ENCODE peak calls at places on chromosomes 11 and 22, in six cellular contexts. J is IMR-90, O is mesenchymal stem cell, M is mesendoderm, V is trophoblast cell, G is H1. A is an unnamed sample.

GRCh38 chr11:4607111-4607510 is 920 bp downstream of the TRIM68 start:
- DNase-seq in J (peak; percentile 7), O (peak; percentile 10), M (no peak), V (no peak), G (no peak), A (no peak)

GRCh38 chr11:114179234-114179941 is 116.8 kb upstream of the NNMT start:
- DNase-seq in J (no peak), O (peak; percentile 92), M (no peak), V (no peak), G (no peak), A (no peak)

GRCh38 chr22:42208362-42208761 is 62.1 kb downstream of the TCF20 start:
- DNase-seq in J (no peak), O (no peak), M (no peak), V (no peak), G (no peak), A (no peak)

GRCh38 chr22:49976439-49977175 is 16.0 kb downstream of the PIM3 start:
- DNase-seq in J (no peak), O (no peak), M (no peak), V (peak; percentile 21), G (no peak), A (no peak)

GRCh38 chr11:119181677-119182412 is 3.4 kb upstream of the NHERF4 start:
- DNase-seq in J (no peak), O (no peak), M (no peak), V (no peak), G (no peak), A (no peak)

GRCh38 chr11:64251986-64252837 is 882 bp downstream of the PLCB3 start:
- DNase-seq in J (no peak), O (peak; percentile 51), M (peak; percentile 54), V (no peak), G (no peak), A (no peak)

GRCh38 chr11:83172551-83172950 is 15.6 kb downstream of the PCF11 start:
- DNase-seq in J (no peak), O (no peak), M (no peak), V (no peak), G (no peak), A (no peak)

GRCh38 chr11:91871791-91872190 is 352.8 kb upstream of the FAT3 start:
- DNase-seq in J (no peak), O (peak; percentile 13), M (no peak), V (no peak), G (no peak), A (no peak)

GRCh38 chr22:33722817-33723216 is 197.5 kb downstream of the LARGE1 start:
- DNase-seq in J (no peak), O (no peak), M (no peak), V (no peak), G (no peak), A (peak; percentile 31)

GRCh38 chr22:22346401-22347107 is 102.0 kb downstream of the VPREB1 start:
- DNase-seq in J (no peak), O (no peak), M (no peak), V (no peak), G (no peak), A (no peak)

GRCh38 chr22:37187552-37187890 is 526 bp downstream of the C1QTNF6 start:
- DNase-seq in J (peak; percentile 37), O (peak; percentile 78), M (peak; percentile 45), V (no peak), G (no peak), A (no peak)

GRCh38 chr22:17077255-17077654 is 7.5 kb upstream of the IL17RA start:
- DNase-seq in J (peak; percentile 88), O (peak; percentile 37), M (no peak), V (peak; percentile 22), G (no peak), A (no peak)

GRCh38 chr11:69588270-69588669 is 52.7 kb upstream of the CCND1 start:
- DNase-seq in J (peak; percentile 87), O (peak; percentile 58), M (no peak), V (peak; percentile 33), G (no peak), A (no peak)

GRCh38 chr11:17066691-17067090 is 10.8 kb downstream of the RPS13 start:
- DNase-seq in J (no peak), O (no peak), M (no peak), V (no peak), G (no peak), A (no peak)

GRCh38 chr11:133153031-133153430 is 379.3 kb downstream of the OPCML start:
- DNase-seq in J (no peak), O (no peak), M (peak; percentile 47), V (no peak), G (no peak), A (no peak)

GRCh38 chr11:73157141-73158010 is 15.3 kb upstream of the FCHSD2 start:
- DNase-seq in J (peak; percentile 81), O (peak; percentile 46), M (no peak), V (peak; percentile 96), G (no peak), A (no peak)

GRCh38 chr22:29912605-29913398 is 29.8 kb downstream of the MTMR3 start:
- DNase-seq in J (peak; percentile 93), O (peak; percentile 82), M (no peak), V (no peak), G (no peak), A (no peak)

GRCh38 chr22:41034741-41035140 is 57.7 kb upstream of the EP300 start:
- DNase-seq in J (no peak), O (no peak), M (no peak), V (no peak), G (no peak), A (no peak)

GRCh38 chr11:33531743-33532181 is 168.9 kb downstream of the C11orf91 start:
- DNase-seq in J (peak; percentile 80), O (peak; percentile 71), M (no peak), V (no peak), G (no peak), A (no peak)

GRCh38 chr11:88414981-88415391 is 77.5 kb upstream of the CTSC start:
- DNase-seq in J (peak; percentile 44), O (peak; percentile 57), M (no peak), V (no peak), G (no peak), A (no peak)

GRCh38 chr11:64146036-64146943 is 19.6 kb downstream of the MACROD1 start:
- DNase-seq in J (peak; percentile 37), O (peak; percentile 49), M (peak; percentile 73), V (no peak), G (peak; percentile 69), A (no peak)

GRCh38 chr11:1368216-1368615 is 21.5 kb upstream of the BRSK2 start:
- DNase-seq in J (no peak), O (no peak), M (no peak), V (no peak), G (no peak), A (no peak)

GRCh38 chr11:1371026-1371325 is 18.8 kb upstream of the BRSK2 start:
- DNase-seq in J (no peak), O (no peak), M (no peak), V (no peak), G (no peak), A (no peak)

GRCh38 chr11:1368966-1369365 is 20.8 kb upstream of the BRSK2 start:
- DNase-seq in J (no peak), O (no peak), M (no peak), V (no peak), G (no peak), A (no peak)

GRCh38 chr11:1370186-1371025 is 19.3 kb upstream of the BRSK2 start:
- DNase-seq in J (no peak), O (no peak), M (no peak), V (no peak), G (no peak), A (no peak)

GRCh38 chr11:1369371-1370005 is 20.2 kb upstream of the BRSK2 start:
- DNase-seq in J (no peak), O (no peak), M (no peak), V (no peak), G (no peak), A (no peak)
- H3K18ac ChIP-seq in J (no peak overlapping the region), O (no peak overlapping the region), M (no peak overlapping the region), V (no peak overlapping the region), G (no peak overlapping the region), A (peak overlapping the region; percentile 76)

DNA sequence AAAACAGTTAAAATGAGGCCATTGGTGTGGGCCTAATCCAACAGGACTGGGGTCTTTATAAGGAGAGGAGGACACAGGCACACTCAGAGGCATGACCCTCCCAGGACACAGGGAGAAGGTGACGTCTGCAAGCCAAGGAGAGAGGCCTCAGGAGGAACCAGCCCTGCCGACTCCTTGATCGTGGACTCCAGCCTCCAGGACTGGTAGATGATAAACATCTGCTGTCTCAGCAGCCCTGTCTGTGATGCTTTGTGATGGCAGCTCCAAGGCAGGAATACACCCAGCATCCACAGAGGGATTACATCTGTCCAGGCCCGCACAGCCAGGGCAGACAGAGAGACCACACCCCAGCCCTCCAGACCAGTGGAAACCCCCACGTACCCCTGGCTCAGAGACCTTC is 18.4 kb downstream of the CDKN1C start:
- DNase-seq in J (no peak), O (no peak), M (no peak), V (peak; percentile 33), G (no peak), A (no peak)
- H3K4me3 ChIP-seq in J (no peak overlapping the region), O (peak overlapping the region; percentile 5), M (no peak overlapping the region), V (no peak overlapping the region), G (no peak overlapping the region), A (no peak overlapping the region)

GRCh38 chr22:44594951-44595350 is 96.9 kb upstream of the RTL6 start:
- DNase-seq in J (peak; percentile 8), O (no peak), M (no peak), V (no peak), G (no peak), A (no peak)

GRCh38 chr22:44599084-44599483 is 101.1 kb upstream of the RTL6 start:
- DNase-seq in J (no peak), O (no peak), M (no peak), V (no peak), G (no peak), A (no peak)

GRCh38 chr22:44595841-44596341 is 97.9 kb upstream of the RTL6 start:
- DNase-seq in J (peak; percentile 42), O (peak; percentile 59), M (no peak), V (no peak), G (no peak), A (no peak)

GRCh38 chr22:44597616-44598015 is 99.6 kb upstream of the RTL6 start:
- DNase-seq in J (peak; percentile 29), O (peak; percentile 42), M (peak; percentile 31), V (no peak), G (no peak), A (no peak)

DNA sequence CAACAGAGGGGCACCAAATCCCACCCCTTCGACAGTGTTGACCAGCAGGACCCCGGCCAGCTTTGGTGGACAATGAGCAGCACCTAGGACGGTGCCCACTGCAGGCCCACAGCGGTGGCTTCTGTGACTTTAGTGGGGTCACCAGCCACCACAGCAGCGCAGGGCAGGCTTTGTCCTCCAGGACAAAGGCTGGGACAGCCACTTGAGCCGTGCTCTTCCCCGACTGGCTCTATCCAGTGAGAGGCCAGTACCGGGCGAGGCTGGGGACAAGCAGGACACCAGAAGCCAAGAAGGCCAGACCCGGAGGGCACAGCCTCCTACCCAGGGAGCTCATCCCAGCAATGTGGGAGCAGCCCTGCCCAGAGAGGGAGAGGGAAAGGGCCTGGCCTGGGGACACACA is 98.7 kb upstream of the RTL6 start:
- DNase-seq in J (no peak), O (no peak), M (no peak), V (no peak), G (no peak), A (no peak)
- H3K18ac ChIP-seq in J (no peak overlapping the region), O (no peak overlapping the region), M (no peak overlapping the region), V (no peak overlapping the region), G (no peak overlapping the region), A (peak overlapping the region; percentile 98)

DNA sequence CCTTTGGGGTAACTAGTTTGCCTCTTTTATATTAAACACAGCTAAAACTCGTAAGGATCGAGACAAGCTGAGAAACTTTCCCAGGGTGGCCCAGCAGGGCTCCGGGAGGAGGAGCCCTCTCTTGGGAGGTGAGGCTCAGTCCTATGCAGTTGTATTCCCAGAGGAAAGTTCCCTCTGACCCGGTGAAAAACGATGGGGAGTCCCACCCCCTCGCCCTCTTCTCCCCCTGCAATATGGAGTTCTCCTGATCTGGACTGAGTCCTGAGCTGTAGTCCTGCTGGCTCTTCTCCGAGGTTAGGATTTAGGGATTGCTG is 1.3 kb downstream of the NTM start:
- DNase-seq in J (no peak), O (no peak), M (no peak), V (no peak), G (no peak), A (no peak)
- H3K4me3 ChIP-seq in J (no peak overlapping the region), O (no peak overlapping the region), M (no peak overlapping the region), V (no peak overlapping the region), G (no peak overlapping the region), A (no peak overlapping the region)